ENCODE peak calls at places on chromosome 2, in nine cellular contexts. X, O, K, G, I, S, L, B and F are unnamed samples.

GRCh38 chr2:77962943-77963342 is 440.8 kb upstream of the LRRTM4 start:
- DNase-seq in L (no peak), G (no peak), K (no peak), X (no peak), B (no peak), I (no peak), O (no peak), S (no peak), F (no peak)

GRCh38 chr2:119230630-119231185 is 7.1 kb downstream of the STEAP3 start:
- DNase-seq in K (no peak), O (no peak), S (no peak), I (no peak), X (no peak), L (no peak), B (no peak), G (no peak), F (no peak)

GRCh38 chr2:38835990-38836389 is 39.7 kb downstream of the DHX57 start:
- DNase-seq in O (no peak), B (no peak), L (no peak), S (no peak), K (no peak), X (no peak), G (no peak), I (no peak), F (no peak)

GRCh38 chr2:175601969-175602368 is 400.1 kb downstream of the LNPK start:
- DNase-seq in L (no peak), G (no peak), I (no peak), X (no peak), S (no peak), B (no peak), K (no peak), O (no peak), F (no peak)

GRCh38 chr2:74428675-74429074 is 7.1 kb downstream of the WDR54 start:
- DNase-seq in X (no peak), O (no peak), K (no peak), G (no peak), B (no peak), S (no peak), L (no peak), I (no peak), F (no peak)

GRCh38 chr2:1990151-1990589 is 245.9 kb upstream of the PXDN start:
- DNase-seq in L (no peak), I (no peak), S (no peak), X (no peak), K (no peak), O (no peak), G (no peak), B (no peak), F (peak)

GRCh38 chr2:173652311-173652710 is 297.6 kb downstream of the CDCA7 start:
- DNase-seq in L (no peak), K (no peak), I (no peak), B (no peak), G (no peak), O (no peak), X (peak), S (no peak), F (no peak)

GRCh38 chr2:238265605-238266004 is 22.8 kb downstream of the PER2 start:
- DNase-seq in B (peak), G (no peak), S (no peak), X (no peak), O (no peak), I (no peak), K (no peak), L (no peak), F (no peak)

GRCh38 chr2:117293012-117293411 is 521.5 kb upstream of the DDX18 start:
- DNase-seq in K (no peak), X (no peak), O (no peak), B (no peak), I (no peak), S (no peak), G (no peak), L (no peak), F (no peak)

GRCh38 chr2:157173740-157174184 is 83.7 kb upstream of the GALNT5 start:
- DNase-seq in S (no peak), I (no peak), K (no peak), X (no peak), B (no peak), L (no peak), O (no peak), G (no peak), F (no peak)

GRCh38 chr2:56009758-56010534 is 86.4 kb upstream of the EFEMP1 start:
- DNase-seq in G (no peak), X (peak), I (no peak), O (no peak), L (peak), K (no peak), S (no peak), B (no peak), F (no peak)

GRCh38 chr2:64989126-64989981 is at the start of gene SLC1A4:
- DNase-seq in X (peak), K (peak), B (peak), I (peak), O (peak), L (peak), G (peak), S (peak), F (peak)

GRCh38 chr2:9765611-9766531 is 77.4 kb upstream of the TAF1B start:
- DNase-seq in G (no peak), K (no peak), B (no peak), S (no peak), I (no peak), L (no peak), X (no peak), O (no peak), F (no peak)

GRCh38 chr2:45790157-45790723 is 138.8 kb downstream of the PRKCE start:
- DNase-seq in X (no peak), K (no peak), G (no peak), L (peak), S (no peak), O (no peak), B (no peak), I (no peak), F (no peak)
- H3K27ac ChIP-seq in X (no peak), K (no peak), G (no peak), L (peak), S (no peak), O (no peak), B (peak), I (no peak), F (peak)

GRCh38 chr2:219995409-219995808 is 368.0 kb downstream of the SLC4A3 start:
- DNase-seq in K (no peak), I (peak), O (no peak), G (no peak), X (no peak), B (no peak), S (no peak), L (no peak), F (no peak)

GRCh38 chr2:219998714-219999227 is 371.3 kb downstream of the SLC4A3 start:
- DNase-seq in K (no peak), X (no peak), L (no peak), G (no peak), I (no peak), S (no peak), B (no peak), O (no peak), F (no peak)

GRCh38 chr2:219998099-219998498 is 370.7 kb downstream of the SLC4A3 start:
- DNase-seq in L (no peak), O (no peak), X (no peak), B (no peak), K (no peak), S (no peak), I (no peak), G (no peak), F (no peak)

GRCh38 chr2:219996366-219996765 is 368.9 kb downstream of the SLC4A3 start:
- DNase-seq in X (no peak), K (no peak), L (no peak), S (no peak), G (no peak), B (no peak), O (no peak), I (no peak), F (no peak)

GRCh38 chr2:219997341-219997851 is 370.0 kb downstream of the SLC4A3 start:
- DNase-seq in I (no peak), B (no peak), L (peak), G (no peak), X (no peak), S (no peak), K (no peak), O (peak), F (peak)
- TF ChIP-seq CTCF in I (no peak), B (peak), L (peak), G (no peak), X (peak), S (no peak), K (peak), O (peak), F (peak)

GRCh38 chr2:228841475-228841874 is 429.6 kb downstream of the PID1 start:
- DNase-seq in L (no peak), X (no peak), S (no peak), B (no peak), O (no peak), K (no peak), G (no peak), I (no peak), F (no peak)

GRCh38 chr2:228838819-228839218 is 432.3 kb downstream of the PID1 start:
- DNase-seq in X (no peak), S (no peak), B (no peak), I (no peak), O (no peak), G (no peak), K (no peak), L (no peak), F (no peak)

GRCh38 chr2:228840743-228841114 is 430.4 kb downstream of the PID1 start:
- DNase-seq in G (no peak), I (no peak), O (no peak), X (no peak), S (peak), K (no peak), B (no peak), L (no peak), F (no peak)

GRCh38 chr2:228840113-228840742 is 430.9 kb downstream of the PID1 start:
- DNase-seq in X (no peak), B (no peak), K (no peak), L (no peak), O (no peak), G (no peak), I (no peak), S (no peak), F (no peak)

DNA sequence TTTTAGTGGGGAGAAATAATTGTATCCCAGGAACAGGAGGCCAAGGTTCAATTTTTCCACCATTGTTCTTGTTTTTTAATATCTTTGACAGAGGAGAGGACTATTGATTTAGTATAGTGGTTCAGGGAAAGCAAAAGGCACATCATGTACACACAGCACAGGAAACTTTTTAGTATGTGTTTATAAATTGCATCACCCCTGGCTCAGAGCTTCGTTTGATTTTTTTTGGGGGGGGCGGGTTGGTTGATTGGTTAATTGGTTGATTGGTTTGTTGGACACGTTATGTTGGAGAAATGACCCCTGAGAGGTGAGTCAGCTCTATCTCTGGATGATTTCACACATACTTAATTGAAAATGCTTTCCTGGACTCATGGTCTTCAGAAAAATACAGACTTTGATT is 431.6 kb downstream of the PID1 start:
- DNase-seq in K (peak), B (no peak), X (no peak), O (no peak), S (peak), I (no peak), L (no peak), G (no peak), F (no peak)
- H3K27ac ChIP-seq in K (no peak), B (no peak), X (no peak), O (no peak), S (peak), I (no peak), L (no peak), G (no peak), F (no peak)

DNA sequence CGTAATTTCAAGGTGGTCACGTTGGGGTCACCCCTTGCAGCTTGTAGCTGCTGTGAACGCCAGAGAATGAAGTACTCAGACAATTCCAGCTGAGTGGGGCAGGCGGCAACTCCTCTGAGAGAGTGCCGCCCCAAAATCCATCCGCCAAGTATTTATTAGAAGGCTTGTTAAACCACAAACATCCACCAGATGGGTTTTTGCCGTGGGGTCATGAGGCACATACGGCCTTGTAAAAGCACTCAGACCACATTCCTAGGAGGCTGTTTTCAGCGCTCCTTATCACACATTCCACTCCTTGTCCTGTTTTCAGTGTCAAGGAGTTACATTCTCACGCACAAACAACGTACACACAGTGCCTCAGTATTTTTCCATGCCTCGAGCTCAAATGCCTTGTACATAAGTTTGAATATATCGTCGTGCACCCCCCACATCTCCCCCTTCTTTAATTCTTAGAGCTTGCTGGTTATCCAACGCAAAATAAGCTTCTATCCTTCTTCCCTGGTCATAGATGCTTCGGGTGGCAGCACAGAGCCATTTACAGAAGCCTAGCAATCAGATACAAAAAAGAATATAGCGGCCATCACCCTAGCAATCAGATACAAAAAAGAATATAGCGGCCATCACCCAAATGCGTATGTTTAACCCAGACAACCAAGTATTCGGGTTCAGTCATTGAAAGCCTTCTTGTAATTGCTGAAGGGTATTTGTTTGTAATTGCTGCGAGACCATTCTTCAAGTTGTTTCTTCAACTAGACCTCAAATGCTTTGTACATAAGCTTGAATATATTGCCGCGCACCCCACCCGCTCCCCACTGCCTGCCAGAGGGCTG is 7.3 kb downstream of the ALPP start:
- DNase-seq in B (peak), S (no peak), K (no peak), X (peak), G (no peak), L (peak), I (no peak), O (no peak), F (no peak)
- TF ChIP-seq CTCF in B (no peak), S (no peak), K (no peak), X (peak), G (no peak), L (no peak), I (no peak), O (no peak), F (no peak)

GRCh38 chr2:231590614-231591013 is 2.0 kb upstream of the TEX44 start:
- DNase-seq in B (no peak), S (no peak), I (no peak), G (no peak), K (no peak), X (no peak), O (no peak), L (peak), F (no peak)
- H3K27ac ChIP-seq in B (no peak), S (no peak), I (no peak), G (no peak), K (no peak), X (no peak), O (no peak), L (no peak), F (no peak)

GRCh38 chr2:152647417-152648010 is 69.7 kb downstream of the PRPF40A start:
- DNase-seq in L (peak), I (no peak), S (peak), O (no peak), X (no peak), K (peak), B (peak), G (no peak), F (peak)

GRCh38 chr2:152646264-152646663 is 71.0 kb downstream of the PRPF40A start:
- DNase-seq in L (no peak), I (no peak), X (no peak), B (no peak), K (no peak), O (no peak), G (no peak), S (no peak), F (no peak)

GRCh38 chr2:152646775-152647174 is 70.5 kb downstream of the PRPF40A start:
- DNase-seq in O (no peak), X (no peak), I (no peak), S (no peak), B (no peak), L (no peak), K (no peak), G (no peak), F (no peak)

GRCh38 chr2:152649997-152650396 is 67.3 kb downstream of the PRPF40A start:
- DNase-seq in B (no peak), O (no peak), X (no peak), G (no peak), I (no peak), L (no peak), K (no peak), S (no peak), F (no peak)

GRCh38 chr2:152648336-152648735 is 68.9 kb downstream of the PRPF40A start:
- DNase-seq in I (no peak), B (no peak), K (no peak), S (no peak), X (no peak), G (no peak), L (no peak), O (no peak), F (no peak)
- TF ChIP-seq CTCF in I (no peak), B (no peak), K (peak), S (peak), X (no peak), G (no peak), L (peak), O (no peak), F (peak)

GRCh38 chr2:12982149-12982584 is 265.4 kb downstream of the TRIB2 start:
- DNase-seq in G (no peak), S (no peak), B (no peak), I (no peak), O (no peak), L (no peak), X (no peak), K (no peak), F (no peak)
- H3K27ac ChIP-seq in G (no peak), S (no peak), B (no peak), I (no peak), O (no peak), L (no peak), X (no peak), K (no peak), F (no peak)